ENCODE peak calls at places on chromosomes 4 and X, in nine cellular contexts. K is HFF-Myc; U is NT2/D1; S is foreskin fibroblast; Q is tibial nerve; W is right lobe of liver; Y is psoas muscle; X is effector memory CD4-positive, alpha-beta T cell; J is neural progenitor cell. G is an unnamed sample.

GRCh38 chr4:10079951-10080873 is 36.4 kb downstream of the WDR1 start:
- DNase-seq in S (no peak), Y (no peak), X (no peak), J (no peak), K (no peak), W (peak), Q (no peak), U (no peak), G (no peak)

GRCh38 chr4:53640576-53641459 is 49.5 kb upstream of the LNX1 start:
- DNase-seq in U (no peak), S (no peak), W (no peak), Y (no peak), J (peak), Q (no peak), X (no peak), K (no peak), G (no peak)

GRCh38 chrX:66751136-66751782 is 112.4 kb upstream of the EDA2R start:
- DNase-seq in W (no peak), S (no peak), Q (no peak), K (no peak), U (no peak), J (no peak), Y (no peak), X (no peak), G (no peak)

GRCh38 chr4:152778656-152779512 is 646 bp downstream of the TIGD4 start:
- DNase-seq in X (no peak), U (no peak), W (no peak), Q (no peak), K (no peak), J (peak), Y (no peak), S (peak), G (no peak)

GRCh38 chrX:49934729-49935128 is 12.3 kb downstream of the CLCN5 start:
- DNase-seq in X (no peak), S (no peak), Q (no peak), U (no peak), J (no peak), K (no peak), W (no peak), Y (no peak), G (no peak)

GRCh38 chr4:86630629-86631028 is 36.5 kb downstream of the PTPN13 start:
- DNase-seq in X (no peak), Y (no peak), Q (no peak), W (no peak), J (peak), K (no peak), S (no peak), U (no peak), G (no peak)

GRCh38 chr4:108114503-108114902 is 54.2 kb downstream of the LEF1 start:
- DNase-seq in S (no peak), J (peak), Y (no peak), U (no peak), W (no peak), Q (no peak), K (no peak), X (no peak), G (no peak)

GRCh38 chrX:96407043-96407442 is 277.6 kb upstream of the DIAPH2 start:
- DNase-seq in Y (no peak), U (no peak), W (peak), Q (peak), J (peak), S (peak), K (no peak), X (no peak), G (no peak)

GRCh38 chr4:37388672-37389368 is 144.3 kb downstream of the NWD2 start:
- DNase-seq in X (no peak), S (no peak), U (peak), K (no peak), Q (no peak), Y (no peak), J (peak), W (no peak), G (no peak)

GRCh38 chr4:84944952-84945351 is 21.5 kb downstream of the WDFY3 start:
- DNase-seq in S (peak), X (no peak), Y (no peak), Q (no peak), U (no peak), K (no peak), W (no peak), J (no peak), G (no peak)

GRCh38 chrX:85611926-85612325 is 232.5 kb upstream of the POF1B start:
- DNase-seq in S (peak), Y (no peak), J (no peak), K (no peak), X (no peak), U (no peak), Q (no peak), W (no peak), G (no peak)

GRCh38 chr4:22047793-22048192 is 99.2 kb upstream of the KCNIP4 start:
- DNase-seq in K (no peak), U (no peak), X (no peak), J (no peak), Q (no peak), Y (no peak), W (no peak), S (no peak), G (no peak)

GRCh38 chr4:818106-818921 is 7.6 kb downstream of the CPLX1 start:
- DNase-seq in S (no peak), K (no peak), X (no peak), W (peak), J (no peak), Y (no peak), U (no peak), Q (no peak), G (peak)

GRCh38 chr4:105520819-105521790 is 31.3 kb upstream of the ARHGEF38 start:
- DNase-seq in Y (no peak), X (no peak), U (peak), K (peak), W (peak), J (peak), Q (no peak), S (peak), G (no peak)

GRCh38 chrX:20663287-20663686 is 396.6 kb upstream of the RPS6KA3 start:
- DNase-seq in Y (no peak), K (no peak), W (no peak), S (no peak), J (no peak), X (no peak), U (no peak), Q (no peak), G (no peak)

GRCh38 chr4:108411836-108412235 is 208.5 kb upstream of the RPL34 start:
- DNase-seq in U (no peak), X (no peak), S (no peak), W (no peak), K (no peak), J (no peak), Y (no peak), Q (no peak), G (no peak)

GRCh38 chr4:107304699-107305286 is 268.7 kb upstream of the DKK2 start:
- DNase-seq in U (no peak), X (no peak), K (peak), Q (no peak), J (peak), Y (no peak), W (no peak), S (no peak), G (no peak)

GRCh38 chr4:985123-985830 is 1.6 kb upstream of the IDUA start:
- DNase-seq in U (no peak), Q (no peak), J (peak), S (peak), Y (peak), X (peak), K (no peak), W (peak), G (no peak)

GRCh38 chr4:8501781-8502180 is 61.2 kb downstream of the TRMT44 start:
- DNase-seq in X (no peak), Y (no peak), U (no peak), K (no peak), J (no peak), S (no peak), Q (no peak), W (no peak), G (no peak)

GRCh38 chrX:119512145-119512800 is 44.0 kb downstream of the SLC25A5 start:
- DNase-seq in J (peak), W (peak), X (no peak), S (peak), U (peak), Y (peak), Q (no peak), K (peak), G (peak)

GRCh38 chr4:123345924-123346300 is 50.7 kb upstream of the SPRY1 start:
- DNase-seq in W (no peak), Y (no peak), J (no peak), S (no peak), X (no peak), U (no peak), Q (no peak), K (no peak), G (no peak)

GRCh38 chr4:117085185-117085701 is at the start of gene TRAM1L1:
- DNase-seq in S (peak), J (peak), X (no peak), K (peak), Y (peak), Q (no peak), U (peak), W (peak), G (no peak)

GRCh38 chr4:40058854-40059253 is 2.2 kb downstream of the N4BP2 start:
- DNase-seq in K (no peak), U (no peak), Q (no peak), J (no peak), Y (no peak), X (no peak), S (no peak), W (no peak), G (no peak)

GRCh38 chr4:88722276-88722780 is 24.7 kb upstream of the NAP1L5 start:
- DNase-seq in Q (no peak), K (no peak), Y (no peak), S (no peak), X (no peak), J (no peak), W (no peak), U (no peak), G (no peak)

GRCh38 chr4:45063166-45063565 is 336.8 kb upstream of the GNPDA2 start:
- DNase-seq in Y (no peak), X (no peak), K (no peak), J (no peak), W (no peak), U (no peak), S (no peak), Q (no peak), G (no peak)

GRCh38 chr4:53601251-53601764 is 10.0 kb upstream of the LNX1 start:
- DNase-seq in X (no peak), S (no peak), W (peak), U (peak), J (peak), K (no peak), Q (peak), Y (peak), G (no peak)

GRCh38 chr4:147731611-147732515 is at the start of gene ARHGAP10:
- DNase-seq in Y (peak), K (no peak), Q (peak), X (peak), S (peak), J (peak), W (peak), U (no peak), G (peak)

GRCh38 chrX:29468911-29469494 is 746.4 kb upstream of the MAGEB2 start:
- DNase-seq in J (no peak), Q (no peak), Y (no peak), W (no peak), K (no peak), X (no peak), U (no peak), S (no peak), G (no peak)

GRCh38 chrX:73577368-73577767 is 14.4 kb downstream of the CHIC1 start:
- DNase-seq in W (no peak), S (peak), Y (no peak), X (no peak), Q (no peak), J (peak), U (no peak), K (peak), G (no peak)

GRCh38 chr4:18882468-18882867 is 860.9 kb upstream of the LCORL start:
- DNase-seq in J (peak), U (peak), Y (no peak), X (no peak), S (peak), W (no peak), K (peak), Q (no peak), G (no peak)

GRCh38 chrX:118928126-118928525 is 46.3 kb upstream of the LONRF3 start:
- DNase-seq in K (peak), Y (no peak), Q (no peak), J (no peak), U (no peak), S (peak), W (no peak), X (no peak), G (no peak)

GRCh38 chr4:102301167-102301566 is 44.1 kb downstream of the SLC39A8 start:
- DNase-seq in K (no peak), S (no peak), Y (no peak), Q (no peak), J (no peak), X (no peak), W (no peak), U (no peak), G (no peak)

DNA sequence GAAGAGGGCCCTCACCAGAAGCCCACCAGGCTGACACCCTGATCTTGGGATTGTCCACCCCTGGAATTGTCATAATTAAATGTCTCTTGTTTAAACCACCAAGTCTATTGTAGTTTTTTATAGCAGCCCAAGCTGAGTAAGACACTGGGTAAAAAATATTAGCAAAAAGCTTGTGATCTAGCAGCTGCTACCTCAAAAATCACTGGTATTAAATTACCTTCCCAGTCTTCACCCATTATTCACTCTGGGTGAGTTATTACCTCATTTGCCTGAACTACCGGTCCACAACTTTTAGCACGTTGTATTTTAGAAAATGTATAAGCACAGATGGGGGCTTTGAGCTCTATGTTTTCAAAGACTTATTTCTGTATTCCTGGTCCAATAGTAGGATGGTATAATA is 12.0 kb upstream of the TRIM61 start:
- DNase-seq in U (no peak), Q (no peak), W (no peak), K (no peak), J (no peak), S (no peak), Y (no peak), X (no peak), G (no peak)
- H3K4me3 ChIP-seq in U (no peak), Q (no peak), W (no peak), K (no peak), J (no peak), S (no peak), Y (no peak), X (no peak), G (no peak)

GRCh38 chrX:40434443-40434842 is 146.3 kb upstream of the ATP6AP2 start:
- DNase-seq in W (no peak), X (no peak), U (no peak), K (no peak), Q (no peak), J (no peak), Y (no peak), S (no peak), G (no peak)

GRCh38 chrX:40433160-40433559 is 147.6 kb upstream of the ATP6AP2 start:
- DNase-seq in Q (no peak), Y (no peak), S (no peak), X (no peak), K (no peak), W (no peak), U (no peak), J (no peak), G (no peak)

GRCh38 chrX:40439625-40440532 is 140.9 kb upstream of the ATP6AP2 start:
- DNase-seq in Y (no peak), X (no peak), Q (no peak), S (no peak), J (no peak), K (no peak), W (no peak), U (no peak), G (no peak)

GRCh38 chrX:40437348-40437747 is 143.4 kb upstream of the ATP6AP2 start:
- DNase-seq in Y (no peak), S (no peak), Q (no peak), J (no peak), U (no peak), X (no peak), W (no peak), K (no peak), G (no peak)

DNA sequence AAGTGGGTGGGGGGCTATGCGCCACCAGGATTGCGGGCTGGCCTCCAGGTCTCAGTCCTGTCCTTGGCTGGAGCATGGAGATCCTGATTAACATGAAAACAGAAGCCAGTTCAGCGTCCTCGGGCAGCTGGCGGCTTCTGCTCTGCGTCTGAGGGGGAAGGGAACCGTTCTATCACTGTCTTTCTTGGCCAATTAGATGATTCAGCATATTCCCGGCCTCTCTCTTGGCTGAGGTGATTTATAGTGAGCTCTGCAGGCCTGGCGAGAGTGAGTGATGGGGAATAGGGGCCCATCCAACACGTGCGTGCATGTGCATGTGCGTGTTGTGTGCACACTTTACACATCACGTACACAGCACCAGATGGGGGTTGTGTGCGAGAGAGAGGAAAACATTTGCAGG is 145.8 kb upstream of the ATP6AP2 start:
- DNase-seq in X (no peak), Q (no peak), S (peak), K (peak), W (no peak), U (peak), Y (peak), J (peak), G (no peak)
- H3K4me3 ChIP-seq in X (no peak), Q (peak), S (no peak), K (no peak), W (no peak), U (no peak), Y (peak), J (no peak), G (peak)

GRCh38 chr4:186934255-186934654 is 210.6 kb upstream of the FAT1 start:
- DNase-seq in Q (no peak), J (no peak), S (no peak), U (no peak), Y (no peak), K (no peak), X (no peak), W (no peak), G (no peak)

GRCh38 chr4:186935881-186936280 is 212.2 kb upstream of the FAT1 start:
- DNase-seq in U (no peak), X (no peak), J (no peak), W (no peak), S (no peak), Y (no peak), Q (no peak), K (no peak), G (no peak)

GRCh38 chr4:186932631-186933150 is 209.0 kb upstream of the FAT1 start:
- DNase-seq in W (no peak), J (no peak), S (peak), K (peak), X (no peak), U (no peak), Y (no peak), Q (no peak), G (no peak)

GRCh38 chr4:186936496-186937375 is 213.1 kb upstream of the FAT1 start:
- DNase-seq in S (peak), W (no peak), Q (no peak), Y (no peak), U (no peak), J (no peak), X (no peak), K (peak), G (no peak)

GRCh38 chr4:186934841-186935443 is 211.3 kb upstream of the FAT1 start:
- DNase-seq in U (no peak), J (no peak), S (no peak), Q (no peak), X (no peak), K (no peak), W (no peak), Y (no peak), G (no peak)
- H3K4me3 ChIP-seq in U (no peak), J (no peak), S (no peak), Q (no peak), X (no peak), K (no peak), W (no peak), Y (no peak), G (no peak)

GRCh38 chrX:148448686-148449085 is 51.7 kb upstream of the AFF2 start:
- DNase-seq in U (no peak), X (no peak), J (no peak), Y (no peak), S (no peak), W (no peak), Q (no peak), K (no peak), G (no peak)
- H3K4me3 ChIP-seq in U (no peak), X (no peak), J (no peak), Y (no peak), S (no peak), W (no peak), Q (no peak), K (no peak), G (no peak)

DNA sequence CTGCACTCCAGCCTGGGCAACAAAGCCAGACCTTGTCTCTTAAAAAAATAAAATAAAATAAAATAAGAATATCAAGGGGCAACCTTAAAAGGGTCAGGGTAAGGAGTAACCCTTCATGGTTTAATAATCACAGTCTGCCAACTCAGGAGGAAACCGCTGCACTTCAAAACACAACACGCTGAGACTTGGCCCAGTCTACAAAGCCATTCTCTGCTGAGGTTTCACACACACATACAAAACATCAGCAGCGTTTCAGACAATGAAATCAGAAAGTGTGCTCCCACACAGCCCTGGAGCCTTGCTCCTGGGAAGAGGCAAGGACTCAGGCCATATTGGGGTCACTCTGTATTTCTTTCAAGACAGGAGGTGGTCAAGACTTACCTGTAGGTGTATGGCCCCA is 18.3 kb downstream of the SCARB2 start:
- DNase-seq in Y (no peak), Q (no peak), J (no peak), K (no peak), S (no peak), U (no peak), W (no peak), X (no peak), G (no peak)
- H3K4me3 ChIP-seq in Y (no peak), Q (no peak), J (no peak), K (no peak), S (no peak), U (no peak), W (peak), X (no peak), G (no peak)

GRCh38 chr4:143357161-143357845 is 20.6 kb downstream of the GAB1 start:
- DNase-seq in Q (no peak), Y (no peak), X (no peak), K (no peak), U (no peak), S (no peak), J (no peak), W (no peak), G (no peak)
- H3K4me3 ChIP-seq in Q (no peak), Y (no peak), X (no peak), K (no peak), U (no peak), S (no peak), J (no peak), W (no peak), G (no peak)

DNA sequence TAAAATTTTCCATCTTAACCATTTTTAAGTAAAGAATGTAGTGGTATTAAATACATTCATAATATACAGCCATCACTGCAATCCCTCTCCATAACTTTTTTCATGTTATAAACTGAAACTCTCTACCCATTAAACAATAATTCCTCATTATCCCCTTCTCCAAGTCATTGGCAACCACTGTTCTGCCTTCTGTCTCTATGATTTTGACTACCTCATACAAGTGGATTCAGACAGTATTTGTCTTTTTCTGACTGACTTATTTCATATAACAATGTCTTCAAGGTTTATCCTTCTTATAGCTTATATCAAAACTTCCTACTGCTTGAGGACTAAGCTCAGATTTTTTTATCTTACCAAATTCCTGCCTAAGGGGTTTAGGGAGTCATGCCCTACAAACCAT is 1723.1 kb upstream of the AGA start:
- DNase-seq in K (no peak), Y (no peak), Q (no peak), S (no peak), U (no peak), J (no peak), W (no peak), X (no peak), G (no peak)
- H3K4me3 ChIP-seq in K (no peak), Y (no peak), Q (no peak), S (no peak), U (no peak), J (no peak), W (no peak), X (no peak), G (no peak)

G was measured in ascending aorta.